ENCODE peak calls at places on chromosomes 6 and 20, in ten cellular contexts. L, A, I, B, J, S, W, H, Y and T are unnamed samples.

GRCh38 chr20:38139919-38140753 is 24.9 kb downstream of the TGM2 start:
- DNase-seq in L (no peak), A (no peak), I (no peak), B (no peak), J (peak), S (no peak), W (no peak), H (peak), Y (no peak), T (no peak)

GRCh38 chr6:94446120-94446519 is 1026.8 kb upstream of the EPHA7 start:
- DNase-seq in L (no peak), A (no peak), I (no peak), B (no peak), J (no peak), S (no peak), W (no peak), H (no peak), Y (no peak), T (no peak)

GRCh38 chr20:7029005-7029404 is 261.5 kb downstream of the BMP2 start:
- DNase-seq in L (no peak), A (no peak), I (no peak), B (no peak), J (no peak), S (no peak), W (no peak), H (no peak), Y (no peak), T (no peak)

GRCh38 chr20:4371623-4372246 is 350.0 kb upstream of the PRND start:
- DNase-seq in L (no peak), A (no peak), I (no peak), B (no peak), J (no peak), S (no peak), W (no peak), H (no peak), Y (no peak), T (no peak)

GRCh38 chr6:131169613-131170012 is 34.3 kb downstream of the AKAP7 start:
- DNase-seq in L (no peak), A (no peak), I (no peak), B (no peak), J (no peak), S (no peak), W (no peak), H (no peak), Y (no peak), T (no peak)

GRCh38 chr20:50121858-50122271 is 8.9 kb upstream of the UBE2V1 start:
- DNase-seq in L (no peak), A (no peak), I (no peak), B (peak), J (no peak), S (no peak), W (peak), H (no peak), Y (no peak), T (no peak)

GRCh38 chr6:132198040-132198439 is 203.2 kb downstream of the MOXD1 start:
- DNase-seq in L (no peak), A (no peak), I (no peak), B (no peak), J (no peak), S (no peak), W (no peak), H (no peak), Y (no peak), T (no peak)

GRCh38 chr20:37202267-37202943 is 23.1 kb upstream of the MROH8 start:
- DNase-seq in L (peak), A (peak), I (no peak), B (peak), J (peak), S (no peak), W (peak), H (no peak), Y (no peak), T (no peak)

GRCh38 chr6:149336529-149336928 is 19.0 kb downstream of the TAB2 start:
- DNase-seq in L (no peak), A (no peak), I (no peak), B (no peak), J (no peak), S (no peak), W (no peak), H (no peak), Y (no peak), T (no peak)

GRCh38 chr6:36820700-36821580 is 18.3 kb downstream of the CPNE5 start:
- DNase-seq in L (no peak), A (no peak), I (no peak), B (no peak), J (no peak), S (no peak), W (peak), H (no peak), Y (no peak), T (no peak)

GRCh38 chr6:3786131-3786530 is 34.6 kb upstream of the PXDC1 start:
- DNase-seq in L (no peak), A (no peak), I (no peak), B (no peak), J (no peak), S (no peak), W (no peak), H (no peak), Y (no peak), T (no peak)

GRCh38 chr6:170166511-170167122 is 124.3 kb downstream of the DLL1 start:
- DNase-seq in L (no peak), A (no peak), I (no peak), B (no peak), J (no peak), S (peak), W (no peak), H (no peak), Y (no peak), T (no peak)

GRCh38 chr6:143774347-143774746 is 68.8 kb upstream of the LTV1 start:
- DNase-seq in L (no peak), A (no peak), I (no peak), B (no peak), J (no peak), S (no peak), W (no peak), H (peak), Y (no peak), T (no peak)

GRCh38 chr6:56459030-56459805 is 183.5 kb downstream of the DST start:
- DNase-seq in L (no peak), A (no peak), I (no peak), B (no peak), J (no peak), S (no peak), W (no peak), H (no peak), Y (no peak), T (no peak)

GRCh38 chr20:63811491-63811875 is 19.6 kb downstream of the ZBTB46 start:
- DNase-seq in L (no peak), A (no peak), I (no peak), B (no peak), J (no peak), S (no peak), W (no peak), H (no peak), Y (no peak), T (no peak)

GRCh38 chr6:80223743-80224212 is 117.3 kb downstream of the BCKDHB start:
- DNase-seq in L (no peak), A (no peak), I (no peak), B (no peak), J (no peak), S (no peak), W (no peak), H (no peak), Y (no peak), T (no peak)

GRCh38 chr6:48671506-48671905 is 560.5 kb upstream of the PTCHD4 start:
- DNase-seq in L (no peak), A (no peak), I (no peak), B (no peak), J (no peak), S (no peak), W (no peak), H (no peak), Y (no peak), T (no peak)

GRCh38 chr6:170222498-170223471 is 68.1 kb downstream of the DLL1 start:
- DNase-seq in L (no peak), A (no peak), I (no peak), B (no peak), J (no peak), S (no peak), W (no peak), H (peak), Y (no peak), T (no peak)

GRCh38 chr6:91572855-91573254 is 986.0 kb upstream of the MAP3K7 start:
- DNase-seq in L (no peak), A (no peak), I (no peak), B (no peak), J (no peak), S (no peak), W (no peak), H (no peak), Y (no peak), T (no peak)

GRCh38 chr20:48157970-48158369 is 372.7 kb upstream of the SULF2 start:
- DNase-seq in L (peak), A (no peak), I (no peak), B (no peak), J (no peak), S (no peak), W (no peak), H (no peak), Y (no peak), T (no peak)

GRCh38 chr6:16056263-16056870 is 72.5 kb upstream of the MYLIP start:
- DNase-seq in L (no peak), A (no peak), I (no peak), B (no peak), J (no peak), S (no peak), W (no peak), H (no peak), Y (no peak), T (no peak)

GRCh38 chr6:14026831-14027539 is 90.6 kb upstream of the CD83 start:
- DNase-seq in L (no peak), A (no peak), I (no peak), B (no peak), J (no peak), S (no peak), W (no peak), H (no peak), Y (no peak), T (no peak)

GRCh38 chr20:757509-757908 is 10.8 kb downstream of the SLC52A3 start:
- DNase-seq in L (no peak), A (no peak), I (no peak), B (no peak), J (no peak), S (no peak), W (no peak), H (no peak), Y (no peak), T (no peak)

GRCh38 chr20:41072099-41072798 is 43.6 kb downstream of the TOP1 start:
- DNase-seq in L (peak), A (no peak), I (no peak), B (no peak), J (no peak), S (no peak), W (no peak), H (no peak), Y (no peak), T (no peak)

GRCh38 chr6:170025341-170026271 is 265.3 kb downstream of the DLL1 start:
- DNase-seq in L (no peak), A (no peak), I (no peak), B (no peak), J (no peak), S (peak), W (no peak), H (peak), Y (no peak), T (no peak)

GRCh38 chr6:78910611-78911134 is 43.3 kb downstream of the IRAK1BP1 start:
- DNase-seq in L (no peak), A (peak), I (no peak), B (no peak), J (peak), S (no peak), W (no peak), H (no peak), Y (no peak), T (no peak)
- TF ChIP-seq EP300 in L (no peak), A (no peak), I (no peak), B (no peak), J (no peak), S (no peak), W (no peak), H (no peak), Y (no peak), T (no peak)

GRCh38 chr6:44805239-44805849 is 417.8 kb downstream of the CDC5L start:
- DNase-seq in L (no peak), A (no peak), I (no peak), B (no peak), J (no peak), S (no peak), W (no peak), H (no peak), Y (no peak), T (no peak)
- TF ChIP-seq EP300 in L (no peak), A (no peak), I (no peak), B (no peak), J (no peak), S (no peak), W (no peak), H (no peak), Y (no peak), T (no peak)

GRCh38 chr6:138086573-138087196 is 20.5 kb downstream of the PERP start:
- DNase-seq in L (no peak), A (peak), I (no peak), B (peak), J (no peak), S (no peak), W (no peak), H (no peak), Y (no peak), T (no peak)
- TF ChIP-seq EP300 in L (no peak), A (no peak), I (no peak), B (peak), J (no peak), S (no peak), W (no peak), H (no peak), Y (no peak), T (no peak)

GRCh38 chr6:77492529-77492928 is 29.2 kb upstream of the HTR1B start:
- DNase-seq in L (no peak), A (no peak), I (no peak), B (no peak), J (no peak), S (peak), W (no peak), H (no peak), Y (no peak), T (no peak)
- TF ChIP-seq EP300 in L (no peak), A (no peak), I (no peak), B (no peak), J (no peak), S (no peak), W (no peak), H (no peak), Y (no peak), T (no peak)

GRCh38 chr6:10412948-10413849 is 1.7 kb downstream of the TFAP2A start:
- DNase-seq in L (no peak), A (no peak), I (no peak), B (no peak), J (peak), S (peak), W (no peak), H (no peak), Y (no peak), T (no peak)
- TF ChIP-seq EP300 in L (no peak), A (no peak), I (no peak), B (no peak), J (no peak), S (no peak), W (no peak), H (no peak), Y (no peak), T (no peak)

DNA sequence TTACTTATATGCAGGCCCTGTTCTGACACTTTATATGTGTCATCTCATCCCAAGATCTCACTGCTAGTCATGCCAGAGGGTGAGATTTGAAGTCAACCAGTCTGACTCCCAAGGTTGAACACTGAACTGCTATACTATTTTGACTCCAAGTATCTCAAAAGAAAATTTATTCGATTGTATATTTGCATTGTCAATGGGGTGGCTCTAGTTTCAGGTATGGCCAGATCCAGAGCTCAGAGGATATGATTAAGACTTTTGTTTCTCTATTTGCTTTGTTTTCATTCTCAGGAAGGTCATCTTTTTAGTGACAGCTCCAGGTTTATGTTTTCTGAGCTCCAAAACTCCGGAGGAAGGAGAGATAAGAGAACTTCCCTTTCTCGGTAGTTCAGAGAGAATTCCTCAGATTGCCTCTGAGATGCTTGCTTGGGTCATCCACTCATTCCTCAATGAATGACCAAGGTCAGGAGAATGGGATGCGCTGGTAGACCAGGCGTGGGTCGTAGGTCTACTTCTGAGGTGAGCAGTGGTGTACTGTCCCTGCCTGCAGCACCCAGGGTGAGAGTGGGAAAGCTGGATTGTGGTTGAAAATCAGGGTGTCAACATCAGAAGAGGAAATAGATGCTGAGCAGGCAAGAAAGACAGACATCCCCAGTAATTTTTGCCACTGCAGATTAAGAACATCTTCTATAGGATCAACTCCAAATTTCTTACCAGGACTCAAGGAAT is 99.3 kb downstream of the PFDN4 start:
- DNase-seq in L (no peak), A (no peak), I (no peak), B (no peak), J (no peak), S (no peak), W (no peak), H (no peak), Y (no peak), T (no peak)
- TF ChIP-seq EP300 in L (no peak), A (no peak), I (no peak), B (no peak), J (no peak), S (no peak), W (no peak), H (no peak), Y (no peak), T (no peak)

DNA sequence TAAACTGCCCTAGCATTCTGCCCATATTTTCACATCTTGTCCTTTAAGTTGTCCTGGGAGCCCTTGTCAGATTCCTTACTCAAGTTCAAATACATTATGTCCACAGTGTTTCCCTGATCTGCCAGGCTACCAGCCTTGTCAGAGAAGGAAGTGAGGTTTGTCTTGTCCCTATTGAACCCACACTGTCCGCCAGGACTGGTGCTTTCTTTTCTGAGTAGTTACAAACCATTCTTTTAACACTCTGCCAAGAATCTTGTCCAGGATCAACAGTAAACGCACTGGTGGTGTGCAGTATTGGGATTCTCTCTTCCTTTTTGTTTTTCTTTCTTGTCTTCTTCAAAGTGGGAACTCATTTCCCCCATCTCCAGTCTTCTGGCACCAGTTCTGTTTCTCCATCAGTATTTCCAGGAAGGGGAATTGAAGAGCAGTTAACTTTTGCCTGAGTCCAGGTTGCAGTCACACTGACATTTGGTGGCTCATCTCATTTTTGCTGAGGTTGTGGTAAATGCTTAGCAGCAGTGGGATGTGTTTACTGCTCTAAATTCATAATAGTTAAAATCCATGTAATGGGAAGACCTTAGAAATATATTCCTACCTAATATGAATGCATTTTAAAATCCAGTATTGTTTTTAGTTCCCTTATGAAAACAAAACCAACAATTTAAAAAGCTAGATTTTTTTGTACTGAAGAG is 295.4 kb downstream of the PRL start:
- DNase-seq in L (no peak), A (no peak), I (no peak), B (no peak), J (no peak), S (no peak), W (no peak), H (no peak), Y (no peak), T (no peak)
- TF ChIP-seq EP300 in L (no peak), A (no peak), I (no peak), B (no peak), J (no peak), S (no peak), W (no peak), H (no peak), Y (no peak), T (no peak)

GRCh38 chr6:157453978-157454377 is 73.0 kb downstream of the ZDHHC14 start:
- DNase-seq in L (no peak), A (no peak), I (no peak), B (no peak), J (no peak), S (no peak), W (no peak), H (no peak), Y (no peak), T (no peak)
- TF ChIP-seq EP300 in L (no peak), A (no peak), I (no peak), B (no peak), J (no peak), S (no peak), W (no peak), H (no peak), Y (no peak), T (no peak)